ENCODE peak calls at places on chromosome 4, in four cellular contexts. B, P, V and C are unnamed samples.

GRCh38 chr4:7625073-7625472 is 190.3 kb upstream of the PSAPL1 start:
- DNase-seq in B (peak), P (no peak), V (no peak), C (no peak)

GRCh38 chr4:38080575-38080974 is 120.4 kb downstream of the PTTG2 start:
- DNase-seq in B (no peak), P (no peak), V (no peak), C (no peak)

GRCh38 chr4:100106982-100107381 is 83.3 kb downstream of the DDIT4L start:
- DNase-seq in B (no peak), P (no peak), V (no peak), C (no peak)

GRCh38 chr4:152500798-152501434 is 35.0 kb downstream of the FBXW7 start:
- DNase-seq in B (peak), P (peak), V (no peak), C (peak)

GRCh38 chr4:155085843-155086530 is 122.4 kb upstream of the NPY2R start:
- DNase-seq in B (peak), P (no peak), V (no peak), C (no peak)

GRCh38 chr4:96786306-96786705 is 946.4 kb downstream of the PDHA2 start:
- DNase-seq in B (no peak), P (no peak), V (no peak), C (no peak)

GRCh38 chr4:6278801-6279197 is 9.1 kb downstream of the WFS1 start:
- DNase-seq in B (peak), P (peak), V (peak), C (no peak)

GRCh38 chr4:8581094-8581861 is 1.1 kb downstream of the GPR78 start:
- DNase-seq in B (no peak), P (no peak), V (no peak), C (no peak)

GRCh38 chr4:83556006-83556712 is 20.3 kb downstream of the GPAT3 start:
- DNase-seq in B (peak), P (no peak), V (no peak), C (no peak)

GRCh38 chr4:107069049-107069448 is 32.9 kb upstream of the DKK2 start:
- DNase-seq in B (peak), P (no peak), V (no peak), C (no peak)

GRCh38 chr4:159229164-159229563 is 126.3 kb downstream of the RAPGEF2 start:
- DNase-seq in B (peak), P (peak), V (no peak), C (peak)

GRCh38 chr4:151721466-151721865 is 39.3 kb downstream of the GATB start:
- DNase-seq in B (no peak), P (no peak), V (no peak), C (no peak)

GRCh38 chr4:138338840-138339239 is 96.7 kb upstream of the SLC7A11 start:
- DNase-seq in B (no peak), P (no peak), V (no peak), C (no peak)

GRCh38 chr4:133581971-133582619 is 433.0 kb downstream of the PCDH10 start:
- DNase-seq in B (peak), P (no peak), V (no peak), C (no peak)

GRCh38 chr4:102447413-102447812 is 53.7 kb upstream of the NFKB1 start:
- DNase-seq in B (no peak), P (no peak), V (no peak), C (no peak)

GRCh38 chr4:24024157-24024556 is 134.3 kb upstream of the PPARGC1A start:
- DNase-seq in B (peak), P (no peak), V (no peak), C (no peak)

GRCh38 chr4:150949943-150950342 is 65.1 kb downstream of the LRBA start:
- DNase-seq in B (no peak), P (no peak), V (no peak), C (no peak)

GRCh38 chr4:2259541-2260267 is 2.2 kb downstream of the MXD4 start:
- DNase-seq in B (no peak), P (no peak), V (peak), C (no peak)

GRCh38 chr4:113411496-113411938 is 350.0 kb downstream of the CAMK2D start:
- DNase-seq in B (peak), P (peak), V (no peak), C (peak)

GRCh38 chr4:96395747-96396146 is 555.9 kb downstream of the PDHA2 start:
- DNase-seq in B (no peak), P (no peak), V (no peak), C (no peak)

GRCh38 chr4:149574973-149575372 is 240.7 kb downstream of the IQCM start:
- DNase-seq in B (no peak), P (no peak), V (no peak), C (no peak)

GRCh38 chr4:184893836-184894571 is 68.2 kb upstream of the ACSL1 start:
- DNase-seq in B (no peak), P (no peak), V (no peak), C (no peak)

GRCh38 chr4:40377462-40378385 is 42.6 kb downstream of the CHRNA9 start:
- DNase-seq in B (peak), P (peak), V (no peak), C (no peak)

GRCh38 chr4:169582706-169583105 is 29.7 kb downstream of the NEK1 start:
- DNase-seq in B (peak), P (no peak), V (no peak), C (no peak)

GRCh38 chr4:169270156-169270809 is 473 bp downstream of the SH3RF1 start:
- DNase-seq in B (peak), P (peak), V (peak), C (peak)

GRCh38 chr4:2934077-2934812 is 29.0 kb downstream of the NOP14 start:
- DNase-seq in B (peak), P (peak), V (peak), C (no peak)

GRCh38 chr4:84502333-84502954 is 3.4 kb upstream of the NKX6-1 start:
- DNase-seq in B (no peak), P (no peak), V (no peak), C (no peak)

GRCh38 chr4:159926871-159927270 is 824.0 kb downstream of the RAPGEF2 start:
- DNase-seq in B (peak), P (no peak), V (no peak), C (no peak)

GRCh38 chr4:12120968-12121367 is 692.3 kb upstream of the HS3ST1 start:
- DNase-seq in B (no peak), P (no peak), V (peak), C (no peak)

GRCh38 chr4:16066586-16067128 is 17.2 kb downstream of the PROM1 start:
- DNase-seq in B (no peak), P (no peak), V (no peak), C (no peak)

GRCh38 chr4:174173360-174173759 is 110.1 kb downstream of the FBXO8 start:
- DNase-seq in B (no peak), P (no peak), V (no peak), C (no peak)

GRCh38 chr4:149766135-149766534 is 49.5 kb downstream of the IQCM start:
- DNase-seq in B (no peak), P (no peak), V (no peak), C (no peak)

GRCh38 chr4:140529434-140529833 is 5.5 kb downstream of the ELMOD2 start:
- DNase-seq in B (no peak), P (peak), V (no peak), C (no peak)

GRCh38 chr4:145920205-145920604 is 18.4 kb downstream of the ZNF827 start:
- DNase-seq in B (peak), P (no peak), V (no peak), C (peak)
- H3K4me3 ChIP-seq in B (no peak), P (no peak), V (no peak), C (no peak)

DNA sequence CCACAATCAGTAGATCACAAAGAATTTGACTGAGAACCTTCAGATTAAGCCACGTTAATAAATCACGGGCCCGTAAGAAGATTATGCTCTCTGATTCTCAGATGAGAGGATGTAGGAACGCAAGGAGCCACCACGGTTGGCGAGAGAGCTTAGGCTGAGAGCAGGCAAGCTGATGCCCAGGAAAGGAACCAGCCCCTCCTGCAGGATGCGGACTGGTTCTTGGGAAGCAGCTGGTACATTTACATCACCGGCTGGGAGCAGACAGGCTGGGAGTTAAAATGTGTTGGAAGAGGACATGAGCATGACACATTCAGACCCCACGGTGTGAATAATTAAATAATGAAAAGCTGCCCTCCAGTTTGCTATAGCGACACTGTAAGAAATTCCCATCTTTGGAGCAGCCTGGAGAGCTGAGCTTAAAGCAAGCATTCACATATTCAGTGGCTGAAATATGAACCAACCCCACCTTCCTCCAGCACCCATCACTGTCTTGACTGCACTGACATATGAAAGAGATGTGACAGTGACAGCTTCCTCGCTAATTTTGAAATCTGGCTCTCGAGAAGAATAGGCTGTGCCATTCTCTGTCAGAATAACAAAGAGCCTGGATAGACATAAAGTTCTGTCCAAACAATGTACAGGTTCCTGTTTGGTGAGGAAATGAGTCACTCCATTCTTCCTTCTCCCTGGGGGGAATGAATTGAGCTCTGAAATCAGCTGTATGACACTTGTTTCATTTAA is 33.1 kb downstream of the LNX1 start:
- DNase-seq in B (peak), P (no peak), V (peak), C (no peak)
- H3K27ac ChIP-seq in B (no peak), P (no peak), V (peak), C (no peak)

GRCh38 chr4:147682755-147683154 is 1.2 kb downstream of the PRMT9 start:
- DNase-seq in B (peak), P (no peak), V (no peak), C (no peak)
- H3K4me3 ChIP-seq in B (peak), P (peak), V (peak), C (peak)

GRCh38 chr4:21447320-21448055 is 501.1 kb downstream of the KCNIP4 start:
- DNase-seq in B (no peak), P (peak), V (no peak), C (no peak)
- H3K27ac ChIP-seq in B (no peak), P (no peak), V (no peak), C (no peak)